ENCODE peak calls at places on chromosomes 11 and 22, in eight cellular contexts. One of them, this sample, is unnamed.

GRCh38 chr11:78214331-78215194 is 25.8 kb downstream of the USP35 start:
- DNase-seq in WERI-Rb-1: no peak
- DNase-seq in pancreas: no peak
- DNase-seq in lower lobe of right lung: no peak
- DNase-seq in fibroblast of mammary gland: no peak
- DNase-seq in GM23338: no peak
- DNase-seq in lung: no peak
- DNase-seq in tibial artery: peak
- DNase-seq in this sample: no peak

GRCh38 chr22:20618488-20618887 is 111.1 kb downstream of the MED15 start:
- DNase-seq in WERI-Rb-1: no peak
- DNase-seq in pancreas: no peak
- DNase-seq in lower lobe of right lung: no peak
- DNase-seq in fibroblast of mammary gland: no peak
- DNase-seq in GM23338: no peak
- DNase-seq in lung: no peak
- DNase-seq in tibial artery: no peak
- DNase-seq in this sample: no peak

GRCh38 chr11:92869716-92870115 is 99.7 kb upstream of the MTNR1B start:
- DNase-seq in WERI-Rb-1: no peak
- DNase-seq in pancreas: no peak
- DNase-seq in lower lobe of right lung: no peak
- DNase-seq in fibroblast of mammary gland: no peak
- DNase-seq in GM23338: no peak
- DNase-seq in lung: no peak
- DNase-seq in tibial artery: no peak
- DNase-seq in this sample: no peak

GRCh38 chr22:23889620-23890019 is 4.6 kb upstream of the MIF start:
- DNase-seq in WERI-Rb-1: peak
- DNase-seq in pancreas: no peak
- DNase-seq in lower lobe of right lung: no peak
- DNase-seq in fibroblast of mammary gland: no peak
- DNase-seq in GM23338: no peak
- DNase-seq in lung: no peak
- DNase-seq in tibial artery: no peak
- DNase-seq in this sample: no peak

GRCh38 chr11:124891390-124891861 is 6.2 kb downstream of the ROBO4 start:
- DNase-seq in WERI-Rb-1: peak
- DNase-seq in pancreas: no peak
- DNase-seq in lower lobe of right lung: no peak
- DNase-seq in fibroblast of mammary gland: no peak
- DNase-seq in GM23338: peak
- DNase-seq in lung: no peak
- DNase-seq in tibial artery: peak
- DNase-seq in this sample: no peak

GRCh38 chr11:131868769-131869482 is 498.5 kb downstream of the NTM start:
- DNase-seq in WERI-Rb-1: no peak
- DNase-seq in pancreas: no peak
- DNase-seq in lower lobe of right lung: no peak
- DNase-seq in fibroblast of mammary gland: no peak
- DNase-seq in GM23338: no peak
- DNase-seq in lung: no peak
- DNase-seq in tibial artery: no peak
- DNase-seq in this sample: no peak

GRCh38 chr22:43276311-43276710 is 66.9 kb downstream of the SCUBE1 start:
- DNase-seq in WERI-Rb-1: no peak
- DNase-seq in pancreas: no peak
- DNase-seq in lower lobe of right lung: no peak
- DNase-seq in fibroblast of mammary gland: no peak
- DNase-seq in GM23338: no peak
- DNase-seq in lung: no peak
- DNase-seq in tibial artery: no peak
- DNase-seq in this sample: no peak

GRCh38 chr11:123181075-123181474 is 14.0 kb downstream of the CLMP start:
- DNase-seq in WERI-Rb-1: no peak
- DNase-seq in pancreas: no peak
- DNase-seq in lower lobe of right lung: no peak
- DNase-seq in fibroblast of mammary gland: peak
- DNase-seq in GM23338: no peak
- DNase-seq in lung: no peak
- DNase-seq in tibial artery: no peak
- DNase-seq in this sample: no peak

GRCh38 chr11:125435461-125436238 is 60.4 kb downstream of the FEZ1 start:
- DNase-seq in WERI-Rb-1: no peak
- DNase-seq in pancreas: no peak
- DNase-seq in lower lobe of right lung: no peak
- DNase-seq in fibroblast of mammary gland: no peak
- DNase-seq in GM23338: no peak
- DNase-seq in lung: no peak
- DNase-seq in tibial artery: peak
- DNase-seq in this sample: no peak

GRCh38 chr22:49570032-49570848 is 257.4 kb downstream of the BRD1 start:
- DNase-seq in WERI-Rb-1: no peak
- DNase-seq in pancreas: no peak
- DNase-seq in lower lobe of right lung: peak
- DNase-seq in fibroblast of mammary gland: no peak
- DNase-seq in GM23338: no peak
- DNase-seq in lung: no peak
- DNase-seq in tibial artery: peak
- DNase-seq in this sample: no peak

GRCh38 chr22:37681556-37682049 is 4.5 kb upstream of the NOL12 start:
- DNase-seq in WERI-Rb-1: peak
- DNase-seq in pancreas: peak
- DNase-seq in lower lobe of right lung: peak
- DNase-seq in fibroblast of mammary gland: peak
- DNase-seq in GM23338: peak
- DNase-seq in lung: peak
- DNase-seq in tibial artery: peak
- DNase-seq in this sample: peak

GRCh38 chr11:122258446-122258994 is 142.5 kb upstream of the BLID start:
- DNase-seq in WERI-Rb-1: no peak
- DNase-seq in pancreas: no peak
- DNase-seq in lower lobe of right lung: no peak
- DNase-seq in fibroblast of mammary gland: no peak
- DNase-seq in GM23338: no peak
- DNase-seq in lung: no peak
- DNase-seq in tibial artery: no peak
- DNase-seq in this sample: no peak

GRCh38 chr11:122405788-122406341 is 249.7 kb upstream of the UBASH3B start:
- DNase-seq in WERI-Rb-1: no peak
- DNase-seq in pancreas: no peak
- DNase-seq in lower lobe of right lung: no peak
- DNase-seq in fibroblast of mammary gland: peak
- DNase-seq in GM23338: no peak
- DNase-seq in lung: no peak
- DNase-seq in tibial artery: no peak
- DNase-seq in this sample: peak

GRCh38 chr11:109864161-109864661 is 229.0 kb upstream of the ZC3H12C start:
- DNase-seq in WERI-Rb-1: no peak
- DNase-seq in pancreas: no peak
- DNase-seq in lower lobe of right lung: no peak
- DNase-seq in fibroblast of mammary gland: no peak
- DNase-seq in GM23338: no peak
- DNase-seq in lung: no peak
- DNase-seq in tibial artery: no peak
- DNase-seq in this sample: no peak

GRCh38 chr11:35148163-35148562 is 9.2 kb downstream of the CD44 start:
- DNase-seq in WERI-Rb-1: no peak
- DNase-seq in pancreas: no peak
- DNase-seq in lower lobe of right lung: no peak
- DNase-seq in fibroblast of mammary gland: no peak
- DNase-seq in GM23338: peak
- DNase-seq in lung: no peak
- DNase-seq in tibial artery: no peak
- DNase-seq in this sample: no peak

GRCh38 chr22:49999063-49999900 is 13.3 kb downstream of the IL17REL start:
- DNase-seq in WERI-Rb-1: no peak
- DNase-seq in pancreas: peak
- DNase-seq in lower lobe of right lung: peak
- DNase-seq in fibroblast of mammary gland: no peak
- DNase-seq in GM23338: peak
- DNase-seq in lung: no peak
- DNase-seq in tibial artery: peak
- DNase-seq in this sample: peak

GRCh38 chr11:47593492-47593933 is 698 bp downstream of the C1QTNF4 start:
- DNase-seq in WERI-Rb-1: no peak
- DNase-seq in pancreas: no peak
- DNase-seq in lower lobe of right lung: no peak
- DNase-seq in fibroblast of mammary gland: no peak
- DNase-seq in GM23338: no peak
- DNase-seq in lung: no peak
- DNase-seq in tibial artery: no peak
- DNase-seq in this sample: no peak

GRCh38 chr11:120121914-120122473 is 15.9 kb downstream of the TRIM29 start:
- DNase-seq in WERI-Rb-1: no peak
- DNase-seq in pancreas: no peak
- DNase-seq in lower lobe of right lung: peak
- DNase-seq in fibroblast of mammary gland: no peak
- DNase-seq in GM23338: no peak
- DNase-seq in lung: peak
- DNase-seq in tibial artery: no peak
- DNase-seq in this sample: no peak

DNA sequence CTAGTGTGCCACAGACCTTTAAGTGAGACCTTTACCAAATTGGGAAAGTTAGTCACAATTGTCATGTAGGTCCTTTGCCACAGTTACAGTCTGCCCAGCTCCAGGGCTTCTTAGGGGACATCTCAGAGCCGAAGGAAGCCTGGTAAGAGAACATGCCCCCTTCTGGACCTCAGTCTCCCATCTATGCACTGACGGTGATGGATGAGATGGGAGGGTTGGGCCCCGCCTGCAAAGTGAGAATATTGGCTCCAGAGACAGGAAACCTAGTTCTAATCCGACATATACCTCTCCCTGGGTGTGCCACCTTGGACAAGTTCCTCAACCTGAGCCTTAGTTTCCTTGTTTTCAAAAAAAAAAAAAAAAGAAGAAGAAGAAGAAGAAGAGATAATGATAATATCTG is 85.1 kb upstream of the NAV2 start:
- DNase-seq in WERI-Rb-1: no peak
- DNase-seq in pancreas: no peak
- DNase-seq in lower lobe of right lung: no peak
- DNase-seq in fibroblast of mammary gland: no peak
- DNase-seq in GM23338: no peak
- DNase-seq in lung: no peak
- DNase-seq in tibial artery: no peak
- DNase-seq in this sample: no peak
- TF ChIP-seq CTCF in WERI-Rb-1: no peak
- TF ChIP-seq CTCF in pancreas: no peak
- TF ChIP-seq CTCF in lower lobe of right lung: no peak
- TF ChIP-seq CTCF in fibroblast of mammary gland: no peak
- TF ChIP-seq CTCF in GM23338: no peak
- TF ChIP-seq CTCF in lung: no peak
- TF ChIP-seq CTCF in tibial artery: no peak
- TF ChIP-seq CTCF in this sample: no peak

DNA sequence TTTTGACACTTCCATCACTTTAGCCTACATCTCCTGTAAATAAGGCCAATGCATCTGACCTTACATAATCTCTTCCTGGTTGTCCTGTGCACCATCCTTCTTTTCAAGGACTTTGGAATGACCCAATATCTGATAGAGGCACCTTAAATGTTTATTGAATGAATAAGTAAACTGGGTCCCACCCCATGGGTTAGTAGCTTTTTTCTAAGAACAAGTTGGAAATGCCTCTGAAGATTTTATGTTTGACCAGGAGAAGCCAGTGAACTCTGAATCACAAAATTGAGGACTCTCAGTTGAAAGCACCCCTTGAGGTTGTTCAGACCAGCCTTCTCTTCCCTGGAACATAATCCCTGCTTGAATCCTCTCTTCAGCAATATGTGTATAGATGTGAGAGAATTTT is 1.4 kb downstream of the RNF185 start:
- DNase-seq in WERI-Rb-1: no peak
- DNase-seq in pancreas: no peak
- DNase-seq in lower lobe of right lung: no peak
- DNase-seq in fibroblast of mammary gland: no peak
- DNase-seq in GM23338: no peak
- DNase-seq in lung: no peak
- DNase-seq in tibial artery: no peak
- DNase-seq in this sample: no peak
- H3K4me3 ChIP-seq in WERI-Rb-1: no peak
- H3K4me3 ChIP-seq in pancreas: no peak
- H3K4me3 ChIP-seq in lower lobe of right lung: peak
- H3K4me3 ChIP-seq in fibroblast of mammary gland: peak
- H3K4me3 ChIP-seq in GM23338: peak
- H3K4me3 ChIP-seq in lung: no peak
- H3K4me3 ChIP-seq in tibial artery: peak
- H3K4me3 ChIP-seq in this sample: no peak

GRCh38 chr11:101429708-101430107 is 154.1 kb downstream of the TRPC6 start:
- DNase-seq in WERI-Rb-1: no peak
- DNase-seq in pancreas: no peak
- DNase-seq in lower lobe of right lung: no peak
- DNase-seq in fibroblast of mammary gland: peak
- DNase-seq in GM23338: no peak
- DNase-seq in lung: no peak
- DNase-seq in tibial artery: no peak
- DNase-seq in this sample: peak

GRCh38 chr11:101430236-101430635 is 153.6 kb downstream of the TRPC6 start:
- DNase-seq in WERI-Rb-1: no peak
- DNase-seq in pancreas: no peak
- DNase-seq in lower lobe of right lung: no peak
- DNase-seq in fibroblast of mammary gland: no peak
- DNase-seq in GM23338: no peak
- DNase-seq in lung: no peak
- DNase-seq in tibial artery: no peak
- DNase-seq in this sample: peak

GRCh38 chr11:101434241-101434640 is 149.6 kb downstream of the TRPC6 start:
- DNase-seq in WERI-Rb-1: no peak
- DNase-seq in pancreas: no peak
- DNase-seq in lower lobe of right lung: no peak
- DNase-seq in fibroblast of mammary gland: no peak
- DNase-seq in GM23338: no peak
- DNase-seq in lung: no peak
- DNase-seq in tibial artery: no peak
- DNase-seq in this sample: no peak

DNA sequence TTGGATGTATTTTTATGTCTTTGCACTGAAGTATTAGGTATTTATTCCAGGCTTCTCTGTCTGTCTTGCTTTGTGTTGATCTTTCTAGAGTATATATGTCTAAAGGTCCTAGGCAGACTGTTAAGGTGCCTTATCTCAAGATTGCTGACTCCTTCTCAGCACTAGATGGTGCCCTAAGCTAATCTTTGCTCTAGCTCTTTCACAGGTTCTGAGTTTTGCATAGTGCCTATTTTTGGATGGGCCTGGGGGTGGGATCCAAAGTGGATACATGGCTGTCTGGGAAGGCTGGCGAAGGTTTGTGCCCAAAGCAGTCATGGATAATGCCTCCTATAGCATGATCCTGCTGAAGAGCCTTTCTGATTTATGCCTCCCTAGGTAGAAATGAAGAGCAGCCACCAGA is 154.9 kb downstream of the TRPC6 start:
- DNase-seq in WERI-Rb-1: no peak
- DNase-seq in pancreas: no peak
- DNase-seq in lower lobe of right lung: no peak
- DNase-seq in fibroblast of mammary gland: peak
- DNase-seq in GM23338: peak
- DNase-seq in lung: no peak
- DNase-seq in tibial artery: no peak
- DNase-seq in this sample: peak
- TF ChIP-seq CTCF in WERI-Rb-1: peak
- TF ChIP-seq CTCF in pancreas: peak
- TF ChIP-seq CTCF in lower lobe of right lung: peak
- TF ChIP-seq CTCF in fibroblast of mammary gland: peak
- TF ChIP-seq CTCF in GM23338: peak
- TF ChIP-seq CTCF in lung: no peak
- TF ChIP-seq CTCF in tibial artery: no peak
- TF ChIP-seq CTCF in this sample: peak

GRCh38 chr22:36355894-36356293 is 31.9 kb downstream of the MYH9 start:
- DNase-seq in WERI-Rb-1: no peak
- DNase-seq in pancreas: no peak
- DNase-seq in lower lobe of right lung: no peak
- DNase-seq in fibroblast of mammary gland: no peak
- DNase-seq in GM23338: no peak
- DNase-seq in lung: no peak
- DNase-seq in tibial artery: no peak
- DNase-seq in this sample: no peak
- H3K4me3 ChIP-seq in WERI-Rb-1: no peak
- H3K4me3 ChIP-seq in pancreas: no peak
- H3K4me3 ChIP-seq in lower lobe of right lung: no peak
- H3K4me3 ChIP-seq in fibroblast of mammary gland: no peak
- H3K4me3 ChIP-seq in GM23338: no peak
- H3K4me3 ChIP-seq in lung: no peak
- H3K4me3 ChIP-seq in tibial artery: peak
- H3K4me3 ChIP-seq in this sample: no peak

This sample was measured in cardiac fibroblast.